ENCODE peak calls at places on chromosomes 3 and 15, in seven cellular contexts. One of them, this sample, is unnamed.

GRCh38 chr3:184672972-184673875 is 38.6 kb downstream of the MAGEF1 start:
- DNase-seq in tibial artery: no peak
- DNase-seq in right lobe of liver: no peak
- DNase-seq in ovary: no peak
- DNase-seq in NT2/D1: no peak
- DNase-seq in left ventricle myocardium inferior: no peak
- DNase-seq in GM23248: no peak
- DNase-seq in this sample: no peak

GRCh38 chr3:115588201-115588600 is 35.1 kb upstream of the GAP43 start:
- DNase-seq in tibial artery: no peak
- DNase-seq in GM23248: no peak
- DNase-seq in right lobe of liver: no peak
- DNase-seq in ovary: no peak
- DNase-seq in NT2/D1: no peak
- DNase-seq in left ventricle myocardium inferior: no peak
- DNase-seq in this sample: no peak

GRCh38 chr15:42153874-42154575 is 2.4 kb downstream of the PLA2G4F start:
- DNase-seq in GM23248: no peak
- DNase-seq in NT2/D1: no peak
- DNase-seq in left ventricle myocardium inferior: no peak
- DNase-seq in right lobe of liver: no peak
- DNase-seq in tibial artery: peak; percentile 53
- DNase-seq in ovary: no peak
- DNase-seq in this sample: no peak

GRCh38 chr3:9917820-9918219 is 922 bp downstream of the IL17RC start:
- DNase-seq in left ventricle myocardium inferior: no peak
- DNase-seq in right lobe of liver: peak; percentile 62
- DNase-seq in NT2/D1: no peak
- DNase-seq in ovary: peak; percentile 44
- DNase-seq in GM23248: no peak
- DNase-seq in tibial artery: no peak
- DNase-seq in this sample: no peak

GRCh38 chr15:99440029-99440428 is 125.8 kb upstream of the MEF2A start:
- DNase-seq in ovary: peak; percentile 23
- DNase-seq in left ventricle myocardium inferior: no peak
- DNase-seq in GM23248: no peak
- DNase-seq in tibial artery: peak; percentile 48
- DNase-seq in NT2/D1: no peak
- DNase-seq in right lobe of liver: no peak
- DNase-seq in this sample: peak; percentile 12

GRCh38 chr15:41933771-41934170 is 38.6 kb downstream of the EHD4 start:
- DNase-seq in GM23248: peak; percentile 81
- DNase-seq in left ventricle myocardium inferior: no peak
- DNase-seq in tibial artery: peak; percentile 73
- DNase-seq in right lobe of liver: no peak
- DNase-seq in ovary: no peak
- DNase-seq in NT2/D1: no peak
- DNase-seq in this sample: no peak

GRCh38 chr15:77546050-77546501 is 86.6 kb downstream of the LINGO1 start:
- DNase-seq in left ventricle myocardium inferior: no peak
- DNase-seq in ovary: no peak
- DNase-seq in tibial artery: no peak
- DNase-seq in right lobe of liver: peak; percentile 20
- DNase-seq in NT2/D1: no peak
- DNase-seq in GM23248: peak; percentile 91
- DNase-seq in this sample: no peak

GRCh38 chr15:45185903-45186770 is 1.6 kb downstream of the SHF start:
- DNase-seq in ovary: no peak
- DNase-seq in left ventricle myocardium inferior: no peak
- DNase-seq in right lobe of liver: no peak
- DNase-seq in GM23248: peak; percentile 35
- DNase-seq in NT2/D1: no peak
- DNase-seq in tibial artery: no peak
- DNase-seq in this sample: no peak

GRCh38 chr15:58212909-58213526 is 74.8 kb downstream of the AQP9 start:
- DNase-seq in GM23248: peak; percentile 74
- DNase-seq in tibial artery: no peak
- DNase-seq in ovary: no peak
- DNase-seq in NT2/D1: no peak
- DNase-seq in left ventricle myocardium inferior: no peak
- DNase-seq in right lobe of liver: no peak
- DNase-seq in this sample: no peak

GRCh38 chr15:57283774-57284508 is 92.4 kb upstream of the CGNL1 start:
- DNase-seq in left ventricle myocardium inferior: no peak
- DNase-seq in ovary: no peak
- DNase-seq in tibial artery: no peak
- DNase-seq in NT2/D1: no peak
- DNase-seq in GM23248: peak; percentile 37
- DNase-seq in right lobe of liver: no peak
- DNase-seq in this sample: peak; percentile 31

GRCh38 chr15:82146990-82147461 is 101.2 kb upstream of the MEX3B start:
- DNase-seq in tibial artery: no peak
- DNase-seq in GM23248: peak; percentile 92
- DNase-seq in right lobe of liver: no peak
- DNase-seq in left ventricle myocardium inferior: no peak
- DNase-seq in ovary: no peak
- DNase-seq in NT2/D1: no peak
- DNase-seq in this sample: no peak

GRCh38 chr3:125163739-125164601 is 48.6 kb downstream of the SLC12A8 start:
- DNase-seq in right lobe of liver: peak; percentile 53
- DNase-seq in GM23248: peak; percentile 29
- DNase-seq in ovary: no peak
- DNase-seq in left ventricle myocardium inferior: no peak
- DNase-seq in tibial artery: no peak
- DNase-seq in NT2/D1: no peak
- DNase-seq in this sample: no peak

GRCh38 chr15:43218908-43219706 is 1.7 kb downstream of the EPB42 start:
- DNase-seq in left ventricle myocardium inferior: no peak
- DNase-seq in NT2/D1: no peak
- DNase-seq in GM23248: peak; percentile 68
- DNase-seq in tibial artery: peak; percentile 21
- DNase-seq in right lobe of liver: no peak
- DNase-seq in ovary: no peak
- DNase-seq in this sample: no peak

GRCh38 chr3:58206406-58207011 is 4.3 kb downstream of the DNASE1L3 start:
- DNase-seq in right lobe of liver: no peak
- DNase-seq in left ventricle myocardium inferior: no peak
- DNase-seq in GM23248: peak; percentile 90
- DNase-seq in tibial artery: no peak
- DNase-seq in NT2/D1: no peak
- DNase-seq in ovary: no peak
- DNase-seq in this sample: no peak

GRCh38 chr3:100954990-100955389 is 38.2 kb downstream of the ABI3BP start:
- DNase-seq in left ventricle myocardium inferior: peak; percentile 28
- DNase-seq in NT2/D1: no peak
- DNase-seq in GM23248: peak; percentile 96
- DNase-seq in right lobe of liver: no peak
- DNase-seq in tibial artery: peak; percentile 86
- DNase-seq in ovary: no peak
- DNase-seq in this sample: peak; percentile 45

GRCh38 chr3:8380904-8381704 is 120.5 kb upstream of the LMCD1 start:
- DNase-seq in right lobe of liver: no peak
- DNase-seq in GM23248: no peak
- DNase-seq in NT2/D1: no peak
- DNase-seq in tibial artery: no peak
- DNase-seq in ovary: no peak
- DNase-seq in left ventricle myocardium inferior: no peak
- DNase-seq in this sample: no peak

GRCh38 chr15:95134306-95135100 is 903.1 kb downstream of the MCTP2 start:
- DNase-seq in left ventricle myocardium inferior: no peak
- DNase-seq in ovary: no peak
- DNase-seq in NT2/D1: no peak
- DNase-seq in right lobe of liver: no peak
- DNase-seq in GM23248: peak; percentile 15
- DNase-seq in tibial artery: no peak
- DNase-seq in this sample: no peak

GRCh38 chr3:191762323-191762960 is 301.5 kb downstream of the PYDC2 start:
- DNase-seq in right lobe of liver: no peak
- DNase-seq in NT2/D1: peak; percentile 36
- DNase-seq in left ventricle myocardium inferior: no peak
- DNase-seq in tibial artery: no peak
- DNase-seq in GM23248: peak; percentile 61
- DNase-seq in ovary: no peak
- DNase-seq in this sample: no peak

GRCh38 chr3:188974856-188975611 is 196.7 kb upstream of the TPRG1 start:
- DNase-seq in NT2/D1: no peak
- DNase-seq in GM23248: peak; percentile 36
- DNase-seq in tibial artery: no peak
- DNase-seq in ovary: no peak
- DNase-seq in left ventricle myocardium inferior: no peak
- DNase-seq in right lobe of liver: no peak
- DNase-seq in this sample: peak; percentile 33
- H3K4me1 ChIP-seq in NT2/D1: no peaks in the 10 kb centered on the region
- H3K4me1 ChIP-seq in GM23248: peaks cover 18% of the 10 kb centered on the region
- H3K4me1 ChIP-seq in tibial artery: peaks cover 5% of the 10 kb centered on the region
- H3K4me1 ChIP-seq in ovary: peaks cover 20% of the 10 kb centered on the region
- H3K4me1 ChIP-seq in left ventricle myocardium inferior: peaks cover 5% of the 10 kb centered on the region
- H3K4me1 ChIP-seq in right lobe of liver: no peaks in the 10 kb centered on the region
- H3K4me1 ChIP-seq in this sample: peaks cover 6% of the 10 kb centered on the region

GRCh38 chr3:131047582-131047981 is 20.9 kb downstream of the NEK11 start:
- DNase-seq in right lobe of liver: no peak
- DNase-seq in NT2/D1: no peak
- DNase-seq in GM23248: no peak
- DNase-seq in tibial artery: no peak
- DNase-seq in ovary: no peak
- DNase-seq in left ventricle myocardium inferior: no peak
- DNase-seq in this sample: no peak
- H3K4me1 ChIP-seq in right lobe of liver: no peaks in the 10 kb centered on the region
- H3K4me1 ChIP-seq in NT2/D1: peaks cover 4% of the 10 kb centered on the region
- H3K4me1 ChIP-seq in GM23248: no peaks in the 10 kb centered on the region
- H3K4me1 ChIP-seq in tibial artery: no peaks in the 10 kb centered on the region
- H3K4me1 ChIP-seq in ovary: no peaks in the 10 kb centered on the region
- H3K4me1 ChIP-seq in left ventricle myocardium inferior: no peaks in the 10 kb centered on the region
- H3K4me1 ChIP-seq in this sample: no peaks in the 10 kb centered on the region

DNA sequence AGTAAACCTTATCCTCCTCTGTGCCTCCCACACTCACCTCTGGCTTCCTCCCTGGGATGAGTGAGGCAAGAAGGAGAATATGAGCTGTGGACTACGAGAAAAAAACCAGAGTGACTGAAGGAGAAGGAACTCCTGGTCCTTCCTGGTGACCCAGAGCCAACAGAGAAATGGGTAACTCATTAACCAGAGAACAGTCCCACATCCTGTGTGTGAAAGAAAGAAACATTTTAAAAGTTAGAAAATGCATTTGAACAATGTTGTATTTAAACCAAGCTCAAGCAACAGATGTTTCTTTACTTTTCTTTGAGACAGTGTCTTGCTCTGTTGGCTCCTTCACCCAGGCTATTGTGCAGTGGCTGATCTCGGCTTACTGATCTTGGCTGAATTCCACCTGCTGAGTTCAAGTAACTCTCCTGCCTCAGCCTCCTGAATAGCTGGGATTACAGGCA is 27.5 kb upstream of the FAM81A start:
- DNase-seq in tibial artery: no peak
- DNase-seq in GM23248: peak; percentile 24
- DNase-seq in NT2/D1: no peak
- DNase-seq in right lobe of liver: no peak
- DNase-seq in ovary: no peak
- DNase-seq in left ventricle myocardium inferior: no peak
- DNase-seq in this sample: no peak
- H3K4me1 ChIP-seq in tibial artery: no peaks in the 10 kb centered on the region
- H3K4me1 ChIP-seq in GM23248: no peaks in the 10 kb centered on the region
- H3K4me1 ChIP-seq in NT2/D1: no peaks in the 10 kb centered on the region
- H3K4me1 ChIP-seq in right lobe of liver: no peaks in the 10 kb centered on the region
- H3K4me1 ChIP-seq in ovary: no peaks in the 10 kb centered on the region
- H3K4me1 ChIP-seq in left ventricle myocardium inferior: no peaks in the 10 kb centered on the region
- H3K4me1 ChIP-seq in this sample: no peaks in the 10 kb centered on the region

GRCh38 chr3:66504761-66505641 is 4.2 kb upstream of the LRIG1 start:
- DNase-seq in tibial artery: no peak
- DNase-seq in GM23248: no peak
- DNase-seq in NT2/D1: no peak
- DNase-seq in ovary: no peak
- DNase-seq in right lobe of liver: peak; percentile 82
- DNase-seq in left ventricle myocardium inferior: no peak
- DNase-seq in this sample: no peak
- H3K4me1 ChIP-seq in tibial artery: peaks cover 7% of the 10 kb centered on the region
- H3K4me1 ChIP-seq in GM23248: peaks cover 4% of the 10 kb centered on the region
- H3K4me1 ChIP-seq in NT2/D1: no peaks in the 10 kb centered on the region
- H3K4me1 ChIP-seq in ovary: peaks cover 2% of the 10 kb centered on the region
- H3K4me1 ChIP-seq in right lobe of liver: no peaks in the 10 kb centered on the region
- H3K4me1 ChIP-seq in left ventricle myocardium inferior: peaks cover 25% of the 10 kb centered on the region
- H3K4me1 ChIP-seq in this sample: no peaks in the 10 kb centered on the region

GRCh38 chr3:166324401-166324800 is 487.2 kb upstream of the BCHE start:
- DNase-seq in tibial artery: no peak
- DNase-seq in ovary: no peak
- DNase-seq in GM23248: no peak
- DNase-seq in left ventricle myocardium inferior: no peak
- DNase-seq in right lobe of liver: no peak
- DNase-seq in NT2/D1: no peak
- DNase-seq in this sample: no peak
- H3K4me1 ChIP-seq in tibial artery: no peaks in the 10 kb centered on the region
- H3K4me1 ChIP-seq in ovary: no peaks in the 10 kb centered on the region
- H3K4me1 ChIP-seq in GM23248: no peaks in the 10 kb centered on the region
- H3K4me1 ChIP-seq in left ventricle myocardium inferior: no peaks in the 10 kb centered on the region
- H3K4me1 ChIP-seq in right lobe of liver: no peaks in the 10 kb centered on the region
- H3K4me1 ChIP-seq in NT2/D1: no peaks in the 10 kb centered on the region
- H3K4me1 ChIP-seq in this sample: no peaks in the 10 kb centered on the region

DNA sequence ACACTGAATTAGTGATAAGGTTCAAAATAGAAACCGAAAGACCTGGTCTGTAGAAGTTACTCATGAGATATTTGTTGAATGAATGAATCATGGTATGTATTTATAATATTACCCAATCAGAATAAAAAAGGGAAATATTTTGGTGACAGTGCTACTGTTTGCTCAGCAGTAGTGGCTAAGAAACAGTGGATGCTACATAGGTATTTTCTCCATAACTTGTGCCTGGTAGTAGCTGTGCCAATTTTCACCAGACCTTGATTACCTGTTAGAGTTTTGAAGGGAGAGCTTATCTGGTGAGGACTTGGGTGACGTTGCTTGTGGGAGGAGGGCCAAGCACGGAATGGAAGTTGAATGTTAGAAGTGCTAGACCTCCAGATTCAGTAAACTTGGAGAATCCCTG is 14.3 kb downstream of the LIMD1 start:
- DNase-seq in right lobe of liver: no peak
- DNase-seq in GM23248: peak; percentile 75
- DNase-seq in left ventricle myocardium inferior: no peak
- DNase-seq in NT2/D1: no peak
- DNase-seq in ovary: no peak
- DNase-seq in tibial artery: no peak
- DNase-seq in this sample: no peak
- H3K4me1 ChIP-seq in right lobe of liver: no peaks in the 10 kb centered on the region
- H3K4me1 ChIP-seq in GM23248: peaks cover 23% of the 10 kb centered on the region
- H3K4me1 ChIP-seq in left ventricle myocardium inferior: peaks cover 100% of the 10 kb centered on the region
- H3K4me1 ChIP-seq in NT2/D1: peaks cover 10% of the 10 kb centered on the region
- H3K4me1 ChIP-seq in ovary: peaks cover 21% of the 10 kb centered on the region
- H3K4me1 ChIP-seq in tibial artery: peaks cover 73% of the 10 kb centered on the region
- H3K4me1 ChIP-seq in this sample: peaks cover 8% of the 10 kb centered on the region

This sample was measured in uterus.